ENCODE peak calls at places on chromosomes 13 and 19, in six cellular contexts. One of them, this sample, is unnamed.

GRCh38 chr19:28793391-28794168 is 419.4 kb downstream of the UQCRFS1 start:
- DNase-seq in iris pigment epithelial cell: no peak
- DNase-seq in NCI-H1436: no peak
- DNase-seq in ACHN: no peak
- DNase-seq in AG09319: no peak
- DNase-seq in C1 segment of cervical spinal cord: no peak
- DNase-seq in this sample: no peak

GRCh38 chr13:91112191-91112579 is 235.3 kb upstream of the MIR17HG start:
- DNase-seq in iris pigment epithelial cell: no peak
- DNase-seq in NCI-H1436: no peak
- DNase-seq in ACHN: no peak
- DNase-seq in AG09319: no peak
- DNase-seq in C1 segment of cervical spinal cord: no peak
- DNase-seq in this sample: no peak

GRCh38 chr19:17565611-17566010 is 10.2 kb downstream of the COLGALT1 start:
- DNase-seq in iris pigment epithelial cell: no peak
- DNase-seq in NCI-H1436: no peak
- DNase-seq in ACHN: no peak
- DNase-seq in AG09319: no peak
- DNase-seq in C1 segment of cervical spinal cord: no peak
- DNase-seq in this sample: peak

GRCh38 chr19:18450934-18451836 is 13.3 kb upstream of the ISYNA1 start:
- DNase-seq in iris pigment epithelial cell: no peak
- DNase-seq in NCI-H1436: peak
- DNase-seq in ACHN: peak
- DNase-seq in AG09319: no peak
- DNase-seq in C1 segment of cervical spinal cord: no peak
- DNase-seq in this sample: peak

GRCh38 chr13:33284916-33285315 is 639 bp downstream of the STARD13 start:
- DNase-seq in iris pigment epithelial cell: peak
- DNase-seq in NCI-H1436: no peak
- DNase-seq in ACHN: no peak
- DNase-seq in AG09319: no peak
- DNase-seq in C1 segment of cervical spinal cord: no peak
- DNase-seq in this sample: no peak

GRCh38 chr13:40132249-40132648 is 476.8 kb downstream of the COG6 start:
- DNase-seq in iris pigment epithelial cell: no peak
- DNase-seq in NCI-H1436: no peak
- DNase-seq in ACHN: no peak
- DNase-seq in AG09319: no peak
- DNase-seq in C1 segment of cervical spinal cord: no peak
- DNase-seq in this sample: no peak

GRCh38 chr13:113926301-113926761 is 47.5 kb downstream of the C13orf46 start:
- DNase-seq in iris pigment epithelial cell: peak
- DNase-seq in NCI-H1436: no peak
- DNase-seq in ACHN: no peak
- DNase-seq in AG09319: peak
- DNase-seq in C1 segment of cervical spinal cord: no peak
- DNase-seq in this sample: peak

GRCh38 chr13:36804588-36804987 is 14.4 kb upstream of the RFXAP start:
- DNase-seq in iris pigment epithelial cell: no peak
- DNase-seq in NCI-H1436: no peak
- DNase-seq in ACHN: no peak
- DNase-seq in AG09319: no peak
- DNase-seq in C1 segment of cervical spinal cord: no peak
- DNase-seq in this sample: no peak

GRCh38 chr19:16094360-16095070 is 17.2 kb upstream of the RAB8A start:
- DNase-seq in iris pigment epithelial cell: no peak
- DNase-seq in NCI-H1436: no peak
- DNase-seq in ACHN: no peak
- DNase-seq in AG09319: no peak
- DNase-seq in C1 segment of cervical spinal cord: no peak
- DNase-seq in this sample: no peak

GRCh38 chr13:114222461-114222968 is 12.2 kb upstream of the CDC16 start:
- DNase-seq in iris pigment epithelial cell: peak
- DNase-seq in NCI-H1436: no peak
- DNase-seq in ACHN: no peak
- DNase-seq in AG09319: no peak
- DNase-seq in C1 segment of cervical spinal cord: no peak
- DNase-seq in this sample: peak